ENCODE peak calls at places on chromosomes 6 and 20, in seven cellular contexts. S, B, J, N, R, V and Q are unnamed samples.

GRCh38 chr6:145783796-145784195 is 30.8 kb downstream of the FBXO30 start:
- DNase-seq in N (no peak), B (no peak), V (no peak), S (no peak), R (no peak), J (no peak), Q (no peak)

GRCh38 chr6:37650071-37650481 is 47.6 kb downstream of the MDGA1 start:
- DNase-seq in R (no peak), N (no peak), J (no peak), B (peak; percentile 12), S (peak; percentile 88), V (peak; percentile 78), Q (no peak)

GRCh38 chr20:12847862-12848261 is 160.9 kb upstream of the SPTLC3 start:
- DNase-seq in B (no peak), S (no peak), V (peak; percentile 21), N (no peak), R (no peak), J (no peak), Q (no peak)

GRCh38 chr6:142702501-142703460 is 242.2 kb downstream of the HIVEP2 start:
- DNase-seq in J (peak; percentile 57), R (no peak), N (no peak), S (no peak), V (peak; percentile 17), B (peak; percentile 66), Q (no peak)

GRCh38 chr6:115770851-115771250 is 289.8 kb downstream of the FRK start:
- DNase-seq in V (peak; percentile 36), J (no peak), N (no peak), S (no peak), R (no peak), B (no peak), Q (no peak)

GRCh38 chr20:64009811-64010387 is 26.1 kb upstream of the C20orf204 start:
- DNase-seq in S (no peak), B (peak; percentile 22), V (no peak), R (no peak), N (no peak), J (no peak), Q (no peak)

GRCh38 chr20:36607586-36608387 is 2.2 kb downstream of the RAB5IF start:
- DNase-seq in B (no peak), N (no peak), J (no peak), S (no peak), V (no peak), R (no peak), Q (no peak)

GRCh38 chr6:119350202-119351004 is 842 bp upstream of the MAN1A1 start:
- DNase-seq in J (no peak), S (no peak), V (no peak), R (no peak), N (peak; percentile 44), B (peak; percentile 66), Q (no peak)

GRCh38 chr6:87436435-87436834 is 28.7 kb downstream of the CFAP206 start:
- DNase-seq in N (peak; percentile 38), B (peak; percentile 73), S (peak; percentile 77), J (no peak), V (peak; percentile 89), R (no peak), Q (no peak)

GRCh38 chr20:22921595-22922421 is 113.3 kb upstream of the SSTR4 start:
- DNase-seq in V (no peak), J (no peak), N (no peak), S (no peak), R (no peak), B (peak; percentile 56), Q (peak; percentile 76)

GRCh38 chr20:46458891-46459750 is 52.7 kb upstream of the ELMO2 start:
- DNase-seq in J (peak; percentile 52), V (peak; percentile 91), S (peak; percentile 93), N (no peak), R (no peak), B (no peak), Q (peak; percentile 83)

GRCh38 chr6:89079611-89080213 is 839 bp upstream of the PNRC1 start:
- DNase-seq in N (peak; percentile 67), R (peak; percentile 27), S (no peak), B (peak; percentile 87), V (peak; percentile 56), J (no peak), Q (peak; percentile 74)

GRCh38 chr20:50304501-50304856 is 113.8 kb downstream of the CEBPB start:
- DNase-seq in B (no peak), N (no peak), S (peak; percentile 17), R (peak; percentile 50), J (peak; percentile 85), V (no peak), Q (peak; percentile 95)

GRCh38 chr20:33651562-33652048 is 10.5 kb upstream of the C20orf144 start:
- DNase-seq in J (no peak), N (no peak), V (no peak), S (no peak), B (no peak), R (no peak), Q (no peak)

GRCh38 chr20:24700166-24700860 is 230.9 kb downstream of the SYNDIG1 start:
- DNase-seq in S (peak; percentile 10), V (no peak), B (no peak), R (no peak), J (no peak), N (no peak), Q (no peak)

DNA sequence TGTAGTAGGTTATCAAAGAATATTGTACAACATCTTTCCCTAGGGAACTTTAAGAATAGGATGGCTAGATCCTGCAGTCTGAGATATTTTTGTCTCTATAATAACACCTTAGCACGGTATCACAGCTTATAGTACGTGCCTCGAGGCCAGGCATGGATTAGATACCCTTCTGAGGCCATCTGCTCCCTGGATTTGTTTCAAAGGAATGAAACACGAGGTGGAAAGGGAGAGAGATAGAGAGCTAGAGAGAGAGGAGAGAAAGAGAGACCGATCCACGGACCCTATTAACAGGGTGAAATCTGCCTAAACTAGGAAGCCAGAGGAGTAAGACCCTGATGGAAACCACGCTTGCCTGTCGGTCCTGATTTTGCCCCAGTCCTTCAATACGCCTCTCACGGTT is 92.5 kb downstream of the CD83 start:
- DNase-seq in N (no peak), B (no peak), R (no peak), J (no peak), S (no peak), V (no peak), Q (no peak)
- H3K27ac ChIP-seq in N (no peak overlapping the region), B (no peak overlapping the region), R (no peak overlapping the region), J (peak overlapping the region; percentile 89), S (no peak overlapping the region), V (no peak overlapping the region), Q (peak overlapping the region; percentile 92)

GRCh38 chr6:7692453-7692784 is 33.5 kb upstream of the BMP6 start:
- DNase-seq in J (no peak), B (no peak), S (no peak), N (no peak), R (no peak), V (no peak), Q (no peak)

GRCh38 chr6:7691675-7692452 is 34.0 kb upstream of the BMP6 start:
- DNase-seq in J (peak; percentile 50), B (peak; percentile 69), S (peak; percentile 56), V (peak; percentile 20), R (no peak), N (no peak), Q (no peak)

GRCh38 chr6:7691021-7691420 is 34.9 kb upstream of the BMP6 start:
- DNase-seq in V (no peak), R (no peak), S (no peak), J (no peak), N (no peak), B (no peak), Q (no peak)

GRCh38 chr6:7696061-7696460 is 29.8 kb upstream of the BMP6 start:
- DNase-seq in R (no peak), B (no peak), S (no peak), N (no peak), V (no peak), J (no peak), Q (no peak)

DNA sequence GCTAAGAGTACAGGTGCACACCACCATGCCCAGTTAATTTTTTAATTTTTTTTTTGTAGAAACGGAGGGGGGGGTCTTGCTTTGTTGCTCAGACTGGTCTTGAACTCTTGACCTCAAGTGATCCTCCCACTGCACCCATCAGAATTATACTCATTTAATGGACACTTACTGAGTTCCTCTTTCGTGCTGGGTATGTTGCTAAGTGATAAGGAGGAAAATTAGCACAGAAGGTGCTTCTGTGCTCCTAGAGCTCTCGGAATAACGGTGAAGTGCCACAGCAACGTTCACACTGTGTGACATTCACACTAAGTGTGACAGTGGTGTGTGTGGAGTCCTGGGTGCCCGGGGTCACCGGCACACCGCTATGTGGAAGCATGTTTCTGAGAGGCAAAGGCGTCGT is 32.1 kb upstream of the BMP6 start:
- DNase-seq in V (no peak), S (no peak), R (no peak), N (no peak), J (no peak), B (no peak), Q (no peak)
- H3K27ac ChIP-seq in V (no peak overlapping the region), S (no peak overlapping the region), R (no peak overlapping the region), N (no peak overlapping the region), J (no peak overlapping the region), B (no peak overlapping the region), Q (no peak overlapping the region)

GRCh38 chr6:139194740-139195139 is 59.9 kb downstream of the HECA start:
- DNase-seq in N (no peak), J (no peak), R (no peak), S (no peak), B (no peak), V (no peak), Q (no peak)
- H3K27ac ChIP-seq in N (no peak overlapping the region), J (no peak overlapping the region), R (no peak overlapping the region), S (no peak overlapping the region), B (no peak overlapping the region), V (no peak overlapping the region), Q (no peak overlapping the region)

GRCh38 chr6:35025241-35026188 is 115.6 kb downstream of the TCP11 start:
- DNase-seq in B (peak; percentile 29), N (no peak), J (no peak), R (no peak), S (no peak), V (no peak), Q (no peak)
- H3K27ac ChIP-seq in B (peak overlapping the region; percentile 69), N (no peak overlapping the region), J (peak overlapping the region; percentile 60), R (peak overlapping the region; percentile 90), S (no peak overlapping the region), V (no peak overlapping the region), Q (no peak overlapping the region)